ENCODE peak calls at places on chromosome 7, in ten cellular contexts. One of them, this sample, is unnamed.

GRCh38 chr7:42170724-42171123 is 66.3 kb downstream of the GLI3 start:
- DNase-seq in activated T-helper 2 cell treated with anti-CD3 and anti-CD28 coated beads, Interferon-gamma antibody, Interleukin-2, Interleukin-4, amounts not matched to agents 10 μg/mL and 5 μg/mL and 100 μg/mL, durations not matched to agents 14 hours and 24 hours and 36 hours: no peak
- DNase-seq in NCI-H1105 treated with DMSO at 0.1 percent for 48 hours: no peak
- DNase-seq in ACHN: peak; percentile 55
- DNase-seq in EL: peak; percentile 76
- DNase-seq in NCI-H1436: no peak
- DNase-seq in AG04449: no peak
- DNase-seq in ovary: no peak
- DNase-seq in activated CD8-positive, alpha-beta memory T cell treated with anti-CD3 and anti-CD28 coated beads, Interleukin-2, amount 50 U/mL, for 48 hours: no peak
- DNase-seq in mesendoderm: no peak
- DNase-seq in this sample: peak; percentile 51

GRCh38 chr7:101410743-101411476 is 48.2 kb downstream of the COL26A1 start:
- DNase-seq in activated T-helper 2 cell treated with anti-CD3 and anti-CD28 coated beads, Interferon-gamma antibody, Interleukin-2, Interleukin-4, amounts not matched to agents 10 μg/mL and 5 μg/mL and 100 μg/mL, durations not matched to agents 14 hours and 24 hours and 36 hours: peak; percentile 19
- DNase-seq in NCI-H1105 treated with DMSO at 0.1 percent for 48 hours: no peak
- DNase-seq in ACHN: peak; percentile 41
- DNase-seq in EL: peak; percentile 35
- DNase-seq in NCI-H1436: no peak
- DNase-seq in AG04449: no peak
- DNase-seq in ovary: no peak
- DNase-seq in activated CD8-positive, alpha-beta memory T cell treated with anti-CD3 and anti-CD28 coated beads, Interleukin-2, amount 50 U/mL, for 48 hours: peak; percentile 79
- DNase-seq in mesendoderm: peak; percentile 96
- DNase-seq in this sample: no peak

GRCh38 chr7:135855836-135856235 is 107.2 kb upstream of the FAM180A start:
- DNase-seq in activated T-helper 2 cell treated with anti-CD3 and anti-CD28 coated beads, Interferon-gamma antibody, Interleukin-2, Interleukin-4, amounts not matched to agents 10 μg/mL and 5 μg/mL and 100 μg/mL, durations not matched to agents 14 hours and 24 hours and 36 hours: no peak
- DNase-seq in NCI-H1105 treated with DMSO at 0.1 percent for 48 hours: no peak
- DNase-seq in ACHN: no peak
- DNase-seq in EL: peak; percentile 21
- DNase-seq in NCI-H1436: no peak
- DNase-seq in AG04449: no peak
- DNase-seq in ovary: no peak
- DNase-seq in activated CD8-positive, alpha-beta memory T cell treated with anti-CD3 and anti-CD28 coated beads, Interleukin-2, amount 50 U/mL, for 48 hours: no peak
- DNase-seq in mesendoderm: peak; percentile 76
- DNase-seq in this sample: no peak

GRCh38 chr7:120864146-120864920 is 6.4 kb upstream of the TSPAN12 start:
- DNase-seq in activated T-helper 2 cell treated with anti-CD3 and anti-CD28 coated beads, Interferon-gamma antibody, Interleukin-2, Interleukin-4, amounts not matched to agents 10 μg/mL and 5 μg/mL and 100 μg/mL, durations not matched to agents 14 hours and 24 hours and 36 hours: no peak
- DNase-seq in NCI-H1105 treated with DMSO at 0.1 percent for 48 hours: no peak
- DNase-seq in ACHN: peak; percentile 50
- DNase-seq in EL: no peak
- DNase-seq in NCI-H1436: no peak
- DNase-seq in AG04449: no peak
- DNase-seq in ovary: no peak
- DNase-seq in activated CD8-positive, alpha-beta memory T cell treated with anti-CD3 and anti-CD28 coated beads, Interleukin-2, amount 50 U/mL, for 48 hours: no peak
- DNase-seq in mesendoderm: no peak
- DNase-seq in this sample: no peak

GRCh38 chr7:32147909-32148308 is 77.7 kb upstream of the PDE1C start:
- DNase-seq in activated T-helper 2 cell treated with anti-CD3 and anti-CD28 coated beads, Interferon-gamma antibody, Interleukin-2, Interleukin-4, amounts not matched to agents 10 μg/mL and 5 μg/mL and 100 μg/mL, durations not matched to agents 14 hours and 24 hours and 36 hours: no peak
- DNase-seq in NCI-H1105 treated with DMSO at 0.1 percent for 48 hours: no peak
- DNase-seq in ACHN: no peak
- DNase-seq in EL: peak; percentile 76
- DNase-seq in NCI-H1436: no peak
- DNase-seq in AG04449: peak; percentile 53
- DNase-seq in ovary: no peak
- DNase-seq in activated CD8-positive, alpha-beta memory T cell treated with anti-CD3 and anti-CD28 coated beads, Interleukin-2, amount 50 U/mL, for 48 hours: no peak
- DNase-seq in mesendoderm: no peak
- DNase-seq in this sample: no peak

GRCh38 chr7:101545441-101546190 is 83.5 kb downstream of the MYL10 start:
- DNase-seq in activated T-helper 2 cell treated with anti-CD3 and anti-CD28 coated beads, Interferon-gamma antibody, Interleukin-2, Interleukin-4, amounts not matched to agents 10 μg/mL and 5 μg/mL and 100 μg/mL, durations not matched to agents 14 hours and 24 hours and 36 hours: no peak
- DNase-seq in NCI-H1105 treated with DMSO at 0.1 percent for 48 hours: no peak
- DNase-seq in ACHN: no peak
- DNase-seq in EL: no peak
- DNase-seq in NCI-H1436: no peak
- DNase-seq in AG04449: no peak
- DNase-seq in ovary: no peak
- DNase-seq in activated CD8-positive, alpha-beta memory T cell treated with anti-CD3 and anti-CD28 coated beads, Interleukin-2, amount 50 U/mL, for 48 hours: no peak
- DNase-seq in mesendoderm: no peak
- DNase-seq in this sample: no peak

GRCh38 chr7:73974948-73975926 is 52.7 kb upstream of the ELN start:
- DNase-seq in activated T-helper 2 cell treated with anti-CD3 and anti-CD28 coated beads, Interferon-gamma antibody, Interleukin-2, Interleukin-4, amounts not matched to agents 10 μg/mL and 5 μg/mL and 100 μg/mL, durations not matched to agents 14 hours and 24 hours and 36 hours: no peak
- DNase-seq in NCI-H1105 treated with DMSO at 0.1 percent for 48 hours: no peak
- DNase-seq in ACHN: no peak
- DNase-seq in EL: no peak
- DNase-seq in NCI-H1436: no peak
- DNase-seq in AG04449: no peak
- DNase-seq in ovary: peak; percentile 38
- DNase-seq in activated CD8-positive, alpha-beta memory T cell treated with anti-CD3 and anti-CD28 coated beads, Interleukin-2, amount 50 U/mL, for 48 hours: no peak
- DNase-seq in mesendoderm: no peak
- DNase-seq in this sample: no peak

GRCh38 chr7:18082169-18082568 is 54.5 kb upstream of the PRPS1L1 start:
- DNase-seq in activated T-helper 2 cell treated with anti-CD3 and anti-CD28 coated beads, Interferon-gamma antibody, Interleukin-2, Interleukin-4, amounts not matched to agents 10 μg/mL and 5 μg/mL and 100 μg/mL, durations not matched to agents 14 hours and 24 hours and 36 hours: no peak
- DNase-seq in NCI-H1105 treated with DMSO at 0.1 percent for 48 hours: no peak
- DNase-seq in ACHN: no peak
- DNase-seq in EL: no peak
- DNase-seq in NCI-H1436: no peak
- DNase-seq in AG04449: no peak
- DNase-seq in ovary: no peak
- DNase-seq in activated CD8-positive, alpha-beta memory T cell treated with anti-CD3 and anti-CD28 coated beads, Interleukin-2, amount 50 U/mL, for 48 hours: no peak
- DNase-seq in mesendoderm: no peak
- DNase-seq in this sample: no peak

GRCh38 chr7:116434820-116435341 is 64.7 kb upstream of the CAV2 start:
- DNase-seq in activated T-helper 2 cell treated with anti-CD3 and anti-CD28 coated beads, Interferon-gamma antibody, Interleukin-2, Interleukin-4, amounts not matched to agents 10 μg/mL and 5 μg/mL and 100 μg/mL, durations not matched to agents 14 hours and 24 hours and 36 hours: no peak
- DNase-seq in NCI-H1105 treated with DMSO at 0.1 percent for 48 hours: no peak
- DNase-seq in ACHN: no peak
- DNase-seq in EL: peak; percentile 90
- DNase-seq in NCI-H1436: no peak
- DNase-seq in AG04449: peak; percentile 90
- DNase-seq in ovary: no peak
- DNase-seq in activated CD8-positive, alpha-beta memory T cell treated with anti-CD3 and anti-CD28 coated beads, Interleukin-2, amount 50 U/mL, for 48 hours: no peak
- DNase-seq in mesendoderm: no peak
- DNase-seq in this sample: no peak

GRCh38 chr7:157881062-157881771 is 544.4 kb downstream of the DNAJB6 start:
- DNase-seq in activated T-helper 2 cell treated with anti-CD3 and anti-CD28 coated beads, Interferon-gamma antibody, Interleukin-2, Interleukin-4, amounts not matched to agents 10 μg/mL and 5 μg/mL and 100 μg/mL, durations not matched to agents 14 hours and 24 hours and 36 hours: no peak
- DNase-seq in NCI-H1105 treated with DMSO at 0.1 percent for 48 hours: no peak
- DNase-seq in ACHN: no peak
- DNase-seq in EL: no peak
- DNase-seq in NCI-H1436: no peak
- DNase-seq in AG04449: no peak
- DNase-seq in ovary: no peak
- DNase-seq in activated CD8-positive, alpha-beta memory T cell treated with anti-CD3 and anti-CD28 coated beads, Interleukin-2, amount 50 U/mL, for 48 hours: no peak
- DNase-seq in mesendoderm: peak; percentile 56
- DNase-seq in this sample: peak; percentile 27

GRCh38 chr7:100175296-100175935 is 1.8 kb downstream of the GPC2 start:
- DNase-seq in activated T-helper 2 cell treated with anti-CD3 and anti-CD28 coated beads, Interferon-gamma antibody, Interleukin-2, Interleukin-4, amounts not matched to agents 10 μg/mL and 5 μg/mL and 100 μg/mL, durations not matched to agents 14 hours and 24 hours and 36 hours: no peak
- DNase-seq in NCI-H1105 treated with DMSO at 0.1 percent for 48 hours: no peak
- DNase-seq in ACHN: no peak
- DNase-seq in EL: no peak
- DNase-seq in NCI-H1436: no peak
- DNase-seq in AG04449: no peak
- DNase-seq in ovary: no peak
- DNase-seq in activated CD8-positive, alpha-beta memory T cell treated with anti-CD3 and anti-CD28 coated beads, Interleukin-2, amount 50 U/mL, for 48 hours: no peak
- DNase-seq in mesendoderm: no peak
- DNase-seq in this sample: no peak

GRCh38 chr7:20200361-20200760 is 16.8 kb downstream of the MACC1 start:
- DNase-seq in activated T-helper 2 cell treated with anti-CD3 and anti-CD28 coated beads, Interferon-gamma antibody, Interleukin-2, Interleukin-4, amounts not matched to agents 10 μg/mL and 5 μg/mL and 100 μg/mL, durations not matched to agents 14 hours and 24 hours and 36 hours: no peak
- DNase-seq in NCI-H1105 treated with DMSO at 0.1 percent for 48 hours: no peak
- DNase-seq in ACHN: peak; percentile 32
- DNase-seq in EL: no peak
- DNase-seq in NCI-H1436: no peak
- DNase-seq in AG04449: no peak
- DNase-seq in ovary: no peak
- DNase-seq in activated CD8-positive, alpha-beta memory T cell treated with anti-CD3 and anti-CD28 coated beads, Interleukin-2, amount 50 U/mL, for 48 hours: no peak
- DNase-seq in mesendoderm: no peak
- DNase-seq in this sample: no peak

GRCh38 chr7:2860627-2861133 is 16.6 kb upstream of the GNA12 start:
- DNase-seq in activated T-helper 2 cell treated with anti-CD3 and anti-CD28 coated beads, Interferon-gamma antibody, Interleukin-2, Interleukin-4, amounts not matched to agents 10 μg/mL and 5 μg/mL and 100 μg/mL, durations not matched to agents 14 hours and 24 hours and 36 hours: no peak
- DNase-seq in NCI-H1105 treated with DMSO at 0.1 percent for 48 hours: peak; percentile 60
- DNase-seq in ACHN: no peak
- DNase-seq in EL: no peak
- DNase-seq in NCI-H1436: no peak
- DNase-seq in AG04449: no peak
- DNase-seq in ovary: no peak
- DNase-seq in activated CD8-positive, alpha-beta memory T cell treated with anti-CD3 and anti-CD28 coated beads, Interleukin-2, amount 50 U/mL, for 48 hours: no peak
- DNase-seq in mesendoderm: no peak
- DNase-seq in this sample: no peak

GRCh38 chr7:17822557-17823173 is 117.6 kb downstream of the SNX13 start:
- DNase-seq in activated T-helper 2 cell treated with anti-CD3 and anti-CD28 coated beads, Interferon-gamma antibody, Interleukin-2, Interleukin-4, amounts not matched to agents 10 μg/mL and 5 μg/mL and 100 μg/mL, durations not matched to agents 14 hours and 24 hours and 36 hours: no peak
- DNase-seq in NCI-H1105 treated with DMSO at 0.1 percent for 48 hours: no peak
- DNase-seq in ACHN: no peak
- DNase-seq in EL: no peak
- DNase-seq in NCI-H1436: no peak
- DNase-seq in AG04449: no peak
- DNase-seq in ovary: no peak
- DNase-seq in activated CD8-positive, alpha-beta memory T cell treated with anti-CD3 and anti-CD28 coated beads, Interleukin-2, amount 50 U/mL, for 48 hours: no peak
- DNase-seq in mesendoderm: no peak
- DNase-seq in this sample: no peak

GRCh38 chr7:36747969-36748574 is 23.8 kb upstream of the AOAH start:
- DNase-seq in activated T-helper 2 cell treated with anti-CD3 and anti-CD28 coated beads, Interferon-gamma antibody, Interleukin-2, Interleukin-4, amounts not matched to agents 10 μg/mL and 5 μg/mL and 100 μg/mL, durations not matched to agents 14 hours and 24 hours and 36 hours: no peak
- DNase-seq in NCI-H1105 treated with DMSO at 0.1 percent for 48 hours: no peak
- DNase-seq in ACHN: no peak
- DNase-seq in EL: no peak
- DNase-seq in NCI-H1436: no peak
- DNase-seq in AG04449: no peak
- DNase-seq in ovary: no peak
- DNase-seq in activated CD8-positive, alpha-beta memory T cell treated with anti-CD3 and anti-CD28 coated beads, Interleukin-2, amount 50 U/mL, for 48 hours: no peak
- DNase-seq in mesendoderm: no peak
- DNase-seq in this sample: no peak

This sample was measured in SW480.